ENCODE peak calls at places on chromosomes 5 and 9, in nine cellular contexts. One of them, this sample, is unnamed.

GRCh38 chr5:88815048-88815789 is 67.8 kb downstream of the MEF2C start:
- DNase-seq in Jurkat, Clone E6-1: no peak
- DNase-seq in A172: no peak
- DNase-seq in NCI-H2081 treated with DMSO at 0.1 percent for 48 hours: no peak
- DNase-seq in MCF 10A: no peak
- DNase-seq in NCI-H460: no peak
- DNase-seq in pancreas: no peak
- DNase-seq in epithelial cell of esophagus: no peak
- DNase-seq in Calu3: no peak
- DNase-seq in this sample: no peak

GRCh38 chr5:139417214-139417613 is 13.3 kb upstream of the SPATA24 start:
- DNase-seq in Jurkat, Clone E6-1: peak
- DNase-seq in NCI-H460: no peak
- DNase-seq in MCF 10A: no peak
- DNase-seq in NCI-H2081 treated with DMSO at 0.1 percent for 48 hours: no peak
- DNase-seq in pancreas: no peak
- DNase-seq in A172: no peak
- DNase-seq in Calu3: no peak
- DNase-seq in epithelial cell of esophagus: peak
- DNase-seq in this sample: no peak

GRCh38 chr5:100691545-100691944 is 156.4 kb downstream of the FAM174A start:
- DNase-seq in NCI-H460: peak
- DNase-seq in Jurkat, Clone E6-1: no peak
- DNase-seq in Calu3: no peak
- DNase-seq in A172: peak
- DNase-seq in pancreas: no peak
- DNase-seq in NCI-H2081 treated with DMSO at 0.1 percent for 48 hours: no peak
- DNase-seq in MCF 10A: no peak
- DNase-seq in epithelial cell of esophagus: peak
- DNase-seq in this sample: no peak

GRCh38 chr5:135030691-135031145 is 3.3 kb downstream of the PITX1 start:
- DNase-seq in Calu3: peak
- DNase-seq in MCF 10A: no peak
- DNase-seq in NCI-H460: no peak
- DNase-seq in epithelial cell of esophagus: no peak
- DNase-seq in Jurkat, Clone E6-1: no peak
- DNase-seq in A172: no peak
- DNase-seq in NCI-H2081 treated with DMSO at 0.1 percent for 48 hours: no peak
- DNase-seq in pancreas: no peak
- DNase-seq in this sample: no peak

GRCh38 chr9:120889606-120890396 is 12.8 kb upstream of the PHF19 start:
- DNase-seq in NCI-H460: no peak
- DNase-seq in Jurkat, Clone E6-1: no peak
- DNase-seq in epithelial cell of esophagus: no peak
- DNase-seq in pancreas: no peak
- DNase-seq in Calu3: no peak
- DNase-seq in A172: no peak
- DNase-seq in MCF 10A: no peak
- DNase-seq in NCI-H2081 treated with DMSO at 0.1 percent for 48 hours: no peak
- DNase-seq in this sample: no peak

GRCh38 chr9:4293293-4293931 is 6.5 kb downstream of the GLIS3 start:
- DNase-seq in NCI-H2081 treated with DMSO at 0.1 percent for 48 hours: no peak
- DNase-seq in MCF 10A: peak
- DNase-seq in Jurkat, Clone E6-1: no peak
- DNase-seq in A172: peak
- DNase-seq in pancreas: no peak
- DNase-seq in Calu3: peak
- DNase-seq in NCI-H460: peak
- DNase-seq in epithelial cell of esophagus: peak
- DNase-seq in this sample: no peak

GRCh38 chr5:169249001-169249400 is 51.9 kb downstream of the SLIT3 start:
- DNase-seq in Calu3: no peak
- DNase-seq in NCI-H2081 treated with DMSO at 0.1 percent for 48 hours: no peak
- DNase-seq in pancreas: no peak
- DNase-seq in NCI-H460: no peak
- DNase-seq in epithelial cell of esophagus: no peak
- DNase-seq in A172: peak
- DNase-seq in MCF 10A: no peak
- DNase-seq in Jurkat, Clone E6-1: no peak
- DNase-seq in this sample: no peak

GRCh38 chr5:107389769-107390168 is 281.0 kb downstream of the EFNA5 start:
- DNase-seq in pancreas: no peak
- DNase-seq in MCF 10A: no peak
- DNase-seq in NCI-H460: no peak
- DNase-seq in NCI-H2081 treated with DMSO at 0.1 percent for 48 hours: no peak
- DNase-seq in Calu3: no peak
- DNase-seq in A172: no peak
- DNase-seq in epithelial cell of esophagus: peak
- DNase-seq in Jurkat, Clone E6-1: no peak
- DNase-seq in this sample: no peak

GRCh38 chr5:82347213-82347947 is 69.2 kb upstream of the RPS23 start:
- DNase-seq in pancreas: no peak
- DNase-seq in MCF 10A: no peak
- DNase-seq in NCI-H460: no peak
- DNase-seq in epithelial cell of esophagus: peak
- DNase-seq in NCI-H2081 treated with DMSO at 0.1 percent for 48 hours: no peak
- DNase-seq in Jurkat, Clone E6-1: peak
- DNase-seq in Calu3: no peak
- DNase-seq in A172: no peak
- DNase-seq in this sample: peak

GRCh38 chr9:5305741-5306140 is 1.2 kb upstream of the RLN2 start:
- DNase-seq in epithelial cell of esophagus: no peak
- DNase-seq in NCI-H460: no peak
- DNase-seq in Jurkat, Clone E6-1: no peak
- DNase-seq in MCF 10A: no peak
- DNase-seq in Calu3: no peak
- DNase-seq in A172: no peak
- DNase-seq in NCI-H2081 treated with DMSO at 0.1 percent for 48 hours: no peak
- DNase-seq in pancreas: no peak
- DNase-seq in this sample: no peak

GRCh38 chr5:94621763-94622162 is 3.3 kb downstream of the SLF1 start:
- DNase-seq in epithelial cell of esophagus: no peak
- DNase-seq in Calu3: no peak
- DNase-seq in MCF 10A: no peak
- DNase-seq in Jurkat, Clone E6-1: no peak
- DNase-seq in pancreas: no peak
- DNase-seq in NCI-H2081 treated with DMSO at 0.1 percent for 48 hours: no peak
- DNase-seq in A172: no peak
- DNase-seq in NCI-H460: no peak
- DNase-seq in this sample: no peak

GRCh38 chr5:68547621-68548020 is 332.1 kb downstream of the PIK3R1 start:
- DNase-seq in pancreas: no peak
- DNase-seq in A172: no peak
- DNase-seq in Calu3: no peak
- DNase-seq in MCF 10A: no peak
- DNase-seq in Jurkat, Clone E6-1: no peak
- DNase-seq in NCI-H460: no peak
- DNase-seq in epithelial cell of esophagus: no peak
- DNase-seq in NCI-H2081 treated with DMSO at 0.1 percent for 48 hours: no peak
- DNase-seq in this sample: no peak

GRCh38 chr9:113524460-113524859 is 60.9 kb downstream of the RGS3 start:
- DNase-seq in Calu3: no peak
- DNase-seq in pancreas: no peak
- DNase-seq in epithelial cell of esophagus: no peak
- DNase-seq in NCI-H460: no peak
- DNase-seq in Jurkat, Clone E6-1: no peak
- DNase-seq in MCF 10A: no peak
- DNase-seq in NCI-H2081 treated with DMSO at 0.1 percent for 48 hours: no peak
- DNase-seq in A172: no peak
- DNase-seq in this sample: no peak

GRCh38 chr9:112582371-112582770 is 95.7 kb downstream of the KIAA1958 start:
- DNase-seq in Calu3: no peak
- DNase-seq in Jurkat, Clone E6-1: no peak
- DNase-seq in pancreas: no peak
- DNase-seq in NCI-H2081 treated with DMSO at 0.1 percent for 48 hours: no peak
- DNase-seq in MCF 10A: peak
- DNase-seq in A172: no peak
- DNase-seq in epithelial cell of esophagus: peak
- DNase-seq in NCI-H460: no peak
- DNase-seq in this sample: no peak

GRCh38 chr5:127564002-127564769 is 46.7 kb downstream of the PRRC1 start:
- DNase-seq in epithelial cell of esophagus: peak
- DNase-seq in pancreas: no peak
- DNase-seq in A172: peak
- DNase-seq in MCF 10A: peak
- DNase-seq in NCI-H2081 treated with DMSO at 0.1 percent for 48 hours: peak
- DNase-seq in Calu3: peak
- DNase-seq in NCI-H460: peak
- DNase-seq in Jurkat, Clone E6-1: peak
- DNase-seq in this sample: no peak

GRCh38 chr5:126171916-126172315 is 251.3 kb upstream of the GRAMD2B start:
- DNase-seq in NCI-H460: no peak
- DNase-seq in Jurkat, Clone E6-1: no peak
- DNase-seq in A172: no peak
- DNase-seq in epithelial cell of esophagus: no peak
- DNase-seq in MCF 10A: no peak
- DNase-seq in pancreas: no peak
- DNase-seq in Calu3: no peak
- DNase-seq in NCI-H2081 treated with DMSO at 0.1 percent for 48 hours: no peak
- DNase-seq in this sample: no peak

GRCh38 chr5:87076931-87077330 is 190.8 kb upstream of the RASA1 start:
- DNase-seq in pancreas: no peak
- DNase-seq in Jurkat, Clone E6-1: no peak
- DNase-seq in NCI-H460: no peak
- DNase-seq in MCF 10A: peak
- DNase-seq in epithelial cell of esophagus: peak
- DNase-seq in NCI-H2081 treated with DMSO at 0.1 percent for 48 hours: no peak
- DNase-seq in Calu3: peak
- DNase-seq in A172: peak
- DNase-seq in this sample: no peak

GRCh38 chr5:141881886-141882285 is 3.7 kb upstream of the PCDH1 start:
- DNase-seq in MCF 10A: no peak
- DNase-seq in Calu3: no peak
- DNase-seq in pancreas: no peak
- DNase-seq in NCI-H460: no peak
- DNase-seq in epithelial cell of esophagus: no peak
- DNase-seq in Jurkat, Clone E6-1: no peak
- DNase-seq in NCI-H2081 treated with DMSO at 0.1 percent for 48 hours: no peak
- DNase-seq in A172: no peak
- DNase-seq in this sample: no peak

GRCh38 chr5:81234801-81235200 is 1.7 kb downstream of the CKMT2 start:
- DNase-seq in Calu3: no peak
- DNase-seq in NCI-H460: no peak
- DNase-seq in A172: no peak
- DNase-seq in pancreas: no peak
- DNase-seq in MCF 10A: no peak
- DNase-seq in NCI-H2081 treated with DMSO at 0.1 percent for 48 hours: no peak
- DNase-seq in epithelial cell of esophagus: no peak
- DNase-seq in Jurkat, Clone E6-1: peak
- DNase-seq in this sample: no peak

GRCh38 chr9:125829743-125830142 is 82.6 kb downstream of the PBX3 start:
- DNase-seq in A172: no peak
- DNase-seq in Jurkat, Clone E6-1: peak
- DNase-seq in epithelial cell of esophagus: no peak
- DNase-seq in Calu3: no peak
- DNase-seq in pancreas: no peak
- DNase-seq in NCI-H2081 treated with DMSO at 0.1 percent for 48 hours: no peak
- DNase-seq in NCI-H460: no peak
- DNase-seq in MCF 10A: no peak
- DNase-seq in this sample: no peak

GRCh38 chr5:88785396-88786216 is 97.4 kb downstream of the MEF2C start:
- DNase-seq in epithelial cell of esophagus: peak
- DNase-seq in pancreas: no peak
- DNase-seq in A172: peak
- DNase-seq in Jurkat, Clone E6-1: no peak
- DNase-seq in NCI-H2081 treated with DMSO at 0.1 percent for 48 hours: no peak
- DNase-seq in Calu3: peak
- DNase-seq in NCI-H460: peak
- DNase-seq in MCF 10A: peak
- DNase-seq in this sample: no peak

GRCh38 chr9:20114974-20115373 is 326.1 kb upstream of the SLC24A2 start:
- DNase-seq in pancreas: no peak
- DNase-seq in Calu3: no peak
- DNase-seq in NCI-H2081 treated with DMSO at 0.1 percent for 48 hours: no peak
- DNase-seq in MCF 10A: no peak
- DNase-seq in A172: no peak
- DNase-seq in NCI-H460: no peak
- DNase-seq in Jurkat, Clone E6-1: no peak
- DNase-seq in epithelial cell of esophagus: no peak
- DNase-seq in this sample: no peak

GRCh38 chr5:160075073-160075472 is 44.2 kb downstream of the PWWP2A start:
- DNase-seq in Jurkat, Clone E6-1: no peak
- DNase-seq in epithelial cell of esophagus: no peak
- DNase-seq in MCF 10A: no peak
- DNase-seq in pancreas: no peak
- DNase-seq in A172: no peak
- DNase-seq in NCI-H460: no peak
- DNase-seq in Calu3: no peak
- DNase-seq in NCI-H2081 treated with DMSO at 0.1 percent for 48 hours: no peak
- DNase-seq in this sample: no peak

GRCh38 chr9:124733964-124734740 is 37.0 kb downstream of the NR6A1 start:
- DNase-seq in Calu3: peak
- DNase-seq in NCI-H460: no peak
- DNase-seq in epithelial cell of esophagus: peak
- DNase-seq in A172: peak
- DNase-seq in pancreas: no peak
- DNase-seq in NCI-H2081 treated with DMSO at 0.1 percent for 48 hours: no peak
- DNase-seq in Jurkat, Clone E6-1: no peak
- DNase-seq in MCF 10A: no peak
- DNase-seq in this sample: no peak

GRCh38 chr5:73215891-73216610 is 43.1 kb downstream of the TMEM174 start:
- DNase-seq in Jurkat, Clone E6-1: no peak
- DNase-seq in NCI-H2081 treated with DMSO at 0.1 percent for 48 hours: peak
- DNase-seq in Calu3: peak
- DNase-seq in MCF 10A: peak
- DNase-seq in NCI-H460: peak
- DNase-seq in pancreas: peak
- DNase-seq in A172: peak
- DNase-seq in epithelial cell of esophagus: peak
- DNase-seq in this sample: peak

GRCh38 chr9:127567898-127568617 is 44.0 kb upstream of the STXBP1 start:
- DNase-seq in Jurkat, Clone E6-1: no peak
- DNase-seq in NCI-H460: no peak
- DNase-seq in epithelial cell of esophagus: no peak
- DNase-seq in pancreas: peak
- DNase-seq in Calu3: no peak
- DNase-seq in MCF 10A: peak
- DNase-seq in NCI-H2081 treated with DMSO at 0.1 percent for 48 hours: no peak
- DNase-seq in A172: no peak
- DNase-seq in this sample: no peak

GRCh38 chr9:83981126-83981871 is 694 bp downstream of the RMI1 start:
- DNase-seq in NCI-H2081 treated with DMSO at 0.1 percent for 48 hours: no peak
- DNase-seq in MCF 10A: peak
- DNase-seq in Jurkat, Clone E6-1: peak
- DNase-seq in epithelial cell of esophagus: peak
- DNase-seq in NCI-H460: no peak
- DNase-seq in pancreas: no peak
- DNase-seq in A172: peak
- DNase-seq in Calu3: peak
- DNase-seq in this sample: peak

GRCh38 chr5:124289122-124289521 is 457.3 kb downstream of the ZNF608 start:
- DNase-seq in NCI-H460: no peak
- DNase-seq in Jurkat, Clone E6-1: no peak
- DNase-seq in MCF 10A: no peak
- DNase-seq in A172: no peak
- DNase-seq in epithelial cell of esophagus: no peak
- DNase-seq in Calu3: no peak
- DNase-seq in NCI-H2081 treated with DMSO at 0.1 percent for 48 hours: no peak
- DNase-seq in pancreas: peak
- DNase-seq in this sample: peak

GRCh38 chr5:154755361-154756202 is at the start of gene LARP1:
- DNase-seq in NCI-H2081 treated with DMSO at 0.1 percent for 48 hours: no peak
- DNase-seq in NCI-H460: no peak
- DNase-seq in Jurkat, Clone E6-1: no peak
- DNase-seq in Calu3: peak
- DNase-seq in A172: no peak
- DNase-seq in pancreas: peak
- DNase-seq in MCF 10A: peak
- DNase-seq in epithelial cell of esophagus: peak
- DNase-seq in this sample: peak

GRCh38 chr5:3155717-3156116 is 404.2 kb upstream of the IRX2 start:
- DNase-seq in Calu3: no peak
- DNase-seq in MCF 10A: no peak
- DNase-seq in NCI-H460: no peak
- DNase-seq in pancreas: no peak
- DNase-seq in epithelial cell of esophagus: no peak
- DNase-seq in NCI-H2081 treated with DMSO at 0.1 percent for 48 hours: no peak
- DNase-seq in Jurkat, Clone E6-1: no peak
- DNase-seq in A172: no peak
- DNase-seq in this sample: no peak